ENCODE peak calls at places on chromosomes 3 and 15, in six cellular contexts. One of them, this sample, is unnamed.

GRCh38 chr15:96849501-96849900 is 519.0 kb downstream of the NR2F2 start:
- DNase-seq in HCT116: no peak
- DNase-seq in progenitor cell of endocrine pancreas: no peak
- DNase-seq in cardiac fibroblast: peak; percentile 86
- DNase-seq in brain microvascular endothelial cell: peak; percentile 92
- DNase-seq in heart right ventricle: no peak
- DNase-seq in this sample: no peak

GRCh38 chr15:42890161-42890913 is 30.2 kb downstream of the TTBK2 start:
- DNase-seq in cardiac fibroblast: peak; percentile 91
- DNase-seq in HCT116: no peak
- DNase-seq in brain microvascular endothelial cell: peak; percentile 73
- DNase-seq in progenitor cell of endocrine pancreas: no peak
- DNase-seq in heart right ventricle: no peak
- DNase-seq in this sample: no peak

GRCh38 chr3:72116226-72116625 is 331.3 kb upstream of the PROK2 start:
- DNase-seq in brain microvascular endothelial cell: no peak
- DNase-seq in HCT116: no peak
- DNase-seq in heart right ventricle: no peak
- DNase-seq in progenitor cell of endocrine pancreas: no peak
- DNase-seq in cardiac fibroblast: no peak
- DNase-seq in this sample: no peak

GRCh38 chr3:81530180-81530939 is 231.1 kb downstream of the GBE1 start:
- DNase-seq in cardiac fibroblast: no peak
- DNase-seq in brain microvascular endothelial cell: no peak
- DNase-seq in HCT116: no peak
- DNase-seq in heart right ventricle: no peak
- DNase-seq in progenitor cell of endocrine pancreas: no peak
- DNase-seq in this sample: no peak

GRCh38 chr3:73805435-73805834 is 180.7 kb upstream of the PDZRN3 start:
- DNase-seq in brain microvascular endothelial cell: no peak
- DNase-seq in HCT116: no peak
- DNase-seq in heart right ventricle: peak; percentile 26
- DNase-seq in progenitor cell of endocrine pancreas: no peak
- DNase-seq in cardiac fibroblast: peak; percentile 77
- DNase-seq in this sample: no peak

GRCh38 chr15:90915808-90916440 is 12.8 kb downstream of the MAN2A2 start:
- DNase-seq in brain microvascular endothelial cell: peak; percentile 76
- DNase-seq in HCT116: no peak
- DNase-seq in cardiac fibroblast: peak; percentile 6
- DNase-seq in heart right ventricle: peak; percentile 71
- DNase-seq in progenitor cell of endocrine pancreas: no peak
- DNase-seq in this sample: peak; percentile 98

GRCh38 chr15:36688310-36689102 is 109.1 kb downstream of the CDIN1 start:
- DNase-seq in heart right ventricle: no peak
- DNase-seq in HCT116: no peak
- DNase-seq in progenitor cell of endocrine pancreas: no peak
- DNase-seq in brain microvascular endothelial cell: peak; percentile 1
- DNase-seq in cardiac fibroblast: peak; percentile 51
- DNase-seq in this sample: no peak

GRCh38 chr15:58003810-58004209 is 61.7 kb downstream of the ALDH1A2 start:
- DNase-seq in brain microvascular endothelial cell: no peak
- DNase-seq in cardiac fibroblast: no peak
- DNase-seq in HCT116: no peak
- DNase-seq in progenitor cell of endocrine pancreas: no peak
- DNase-seq in heart right ventricle: no peak
- DNase-seq in this sample: no peak

GRCh38 chr3:134239538-134239937 is 11.1 kb downstream of the RYK start:
- DNase-seq in brain microvascular endothelial cell: no peak
- DNase-seq in progenitor cell of endocrine pancreas: no peak
- DNase-seq in heart right ventricle: no peak
- DNase-seq in cardiac fibroblast: peak; percentile 57
- DNase-seq in HCT116: no peak
- DNase-seq in this sample: no peak

GRCh38 chr15:98804057-98804380 is 155.7 kb downstream of the IGF1R start:
- DNase-seq in HCT116: no peak
- DNase-seq in brain microvascular endothelial cell: no peak
- DNase-seq in cardiac fibroblast: peak; percentile 18
- DNase-seq in progenitor cell of endocrine pancreas: no peak
- DNase-seq in heart right ventricle: no peak
- DNase-seq in this sample: no peak
- TF ChIP-seq CTCF in HCT116: no peak
- TF ChIP-seq CTCF in brain microvascular endothelial cell: peak; percentile 39
- TF ChIP-seq CTCF in cardiac fibroblast: peak; percentile 26
- TF ChIP-seq CTCF in progenitor cell of endocrine pancreas: peak; percentile 23
- TF ChIP-seq CTCF in heart right ventricle: no peak
- TF ChIP-seq CTCF in this sample: no peak

DNA sequence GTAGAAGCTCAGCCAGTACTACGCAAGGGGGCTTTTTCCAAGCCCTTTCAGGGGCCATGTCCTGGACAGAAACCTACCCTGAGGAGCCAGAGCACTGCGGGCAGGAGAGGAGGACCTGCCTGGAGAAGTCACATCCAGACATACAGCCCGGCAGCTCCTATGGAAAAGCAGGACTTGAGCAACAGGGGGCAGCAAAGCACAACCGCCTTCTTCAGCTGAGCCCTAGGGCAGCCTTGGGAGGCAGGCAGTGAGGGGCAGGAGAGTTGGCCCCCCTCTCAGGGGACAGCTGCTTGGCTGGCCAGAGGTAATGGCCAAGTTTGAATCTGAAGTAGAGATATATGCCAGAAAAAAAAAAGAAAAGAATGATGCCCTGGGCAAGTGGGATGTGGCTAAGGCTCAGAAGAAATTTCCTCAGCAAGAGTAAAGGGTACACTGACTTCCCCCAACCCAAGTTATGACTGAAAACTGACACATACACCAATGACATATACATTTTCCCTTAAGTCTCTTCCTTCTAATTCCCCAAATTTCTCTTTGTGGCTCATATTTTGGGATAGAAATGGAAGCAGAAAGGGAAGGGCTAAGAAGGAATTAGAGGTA is 56.9 kb downstream of the CYP19A1 start:
- DNase-seq in heart right ventricle: peak; percentile 63
- DNase-seq in cardiac fibroblast: peak; percentile 80
- DNase-seq in brain microvascular endothelial cell: peak; percentile 47
- DNase-seq in HCT116: peak; percentile 22
- DNase-seq in progenitor cell of endocrine pancreas: peak; percentile 25
- DNase-seq in this sample: no peak
- TF ChIP-seq CTCF in heart right ventricle: peak; percentile 83
- TF ChIP-seq CTCF in cardiac fibroblast: peak; percentile 89
- TF ChIP-seq CTCF in brain microvascular endothelial cell: peak; percentile 91
- TF ChIP-seq CTCF in HCT116: peak; percentile 78
- TF ChIP-seq CTCF in progenitor cell of endocrine pancreas: peak; percentile 67
- TF ChIP-seq CTCF in this sample: peak; percentile 75

GRCh38 chr15:73786518-73786917 is 33.4 kb upstream of the INSYN1 start:
- DNase-seq in progenitor cell of endocrine pancreas: no peak
- DNase-seq in HCT116: no peak
- DNase-seq in heart right ventricle: peak; percentile 42
- DNase-seq in cardiac fibroblast: no peak
- DNase-seq in brain microvascular endothelial cell: no peak
- DNase-seq in this sample: no peak

GRCh38 chr15:73782339-73782979 is 29.3 kb upstream of the INSYN1 start:
- DNase-seq in brain microvascular endothelial cell: no peak
- DNase-seq in cardiac fibroblast: no peak
- DNase-seq in progenitor cell of endocrine pancreas: no peak
- DNase-seq in HCT116: no peak
- DNase-seq in heart right ventricle: no peak
- DNase-seq in this sample: no peak

GRCh38 chr15:73777741-73778140 is 24.6 kb upstream of the INSYN1 start:
- DNase-seq in progenitor cell of endocrine pancreas: no peak
- DNase-seq in HCT116: no peak
- DNase-seq in heart right ventricle: no peak
- DNase-seq in brain microvascular endothelial cell: no peak
- DNase-seq in cardiac fibroblast: no peak
- DNase-seq in this sample: no peak

GRCh38 chr15:73784299-73784698 is 31.1 kb upstream of the INSYN1 start:
- DNase-seq in progenitor cell of endocrine pancreas: no peak
- DNase-seq in cardiac fibroblast: no peak
- DNase-seq in heart right ventricle: no peak
- DNase-seq in brain microvascular endothelial cell: no peak
- DNase-seq in HCT116: no peak
- DNase-seq in this sample: no peak

DNA sequence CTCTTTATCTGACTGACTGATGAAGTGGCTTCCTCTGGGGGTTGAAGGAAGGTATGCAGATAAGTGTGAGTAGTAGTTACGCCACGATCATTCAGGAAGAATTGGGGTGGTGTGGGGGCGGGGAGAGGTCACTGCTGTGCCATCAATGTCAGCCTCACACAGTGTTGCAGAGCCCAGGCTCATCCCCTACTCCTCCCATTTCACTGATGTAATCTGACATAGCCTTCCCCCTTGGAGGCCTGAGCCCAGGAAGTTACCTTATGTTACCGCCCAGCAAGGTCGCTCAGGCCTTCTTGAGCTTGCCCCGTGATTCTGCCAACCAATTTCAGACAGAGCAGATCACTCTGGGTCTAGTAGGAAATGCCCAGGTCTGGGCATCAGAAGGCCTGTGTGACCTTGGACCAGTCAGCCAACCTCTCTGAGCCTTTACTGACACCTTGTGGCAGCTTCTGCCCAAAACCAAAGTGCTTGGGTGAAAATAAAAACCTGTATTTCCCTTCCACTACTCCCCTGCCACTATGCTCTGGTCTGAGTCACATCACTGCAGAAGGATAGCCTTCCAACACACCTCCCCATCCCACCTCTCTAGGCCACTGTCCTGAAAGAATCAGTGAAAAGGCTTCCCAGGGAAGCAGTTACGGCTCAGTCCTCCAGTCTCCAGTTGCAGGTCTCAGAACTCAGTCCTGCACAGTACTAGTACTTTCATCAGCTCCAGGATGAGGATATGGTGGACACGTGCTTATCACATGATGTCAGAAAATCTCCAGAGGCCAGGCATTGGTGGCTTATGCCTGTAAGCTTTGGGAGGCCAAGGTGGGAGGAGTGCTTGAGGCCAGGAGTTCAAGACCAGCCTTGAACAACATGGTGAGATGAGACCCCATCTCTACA is 28.1 kb upstream of the INSYN1 start:
- DNase-seq in progenitor cell of endocrine pancreas: no peak
- DNase-seq in cardiac fibroblast: peak; percentile 62
- DNase-seq in brain microvascular endothelial cell: peak; percentile 32
- DNase-seq in HCT116: no peak
- DNase-seq in heart right ventricle: no peak
- DNase-seq in this sample: no peak
- TF ChIP-seq CTCF in progenitor cell of endocrine pancreas: no peak
- TF ChIP-seq CTCF in cardiac fibroblast: peak; percentile 51
- TF ChIP-seq CTCF in brain microvascular endothelial cell: peak; percentile 65
- TF ChIP-seq CTCF in HCT116: peak; percentile 43
- TF ChIP-seq CTCF in heart right ventricle: peak; percentile 20
- TF ChIP-seq CTCF in this sample: no peak

GRCh38 chr3:140377644-140378043 is 300.2 kb upstream of the TRIM42 start:
- DNase-seq in heart right ventricle: no peak
- DNase-seq in cardiac fibroblast: peak; percentile 5
- DNase-seq in brain microvascular endothelial cell: no peak
- DNase-seq in HCT116: no peak
- DNase-seq in progenitor cell of endocrine pancreas: no peak
- DNase-seq in this sample: no peak
- TF ChIP-seq CTCF in heart right ventricle: no peak
- TF ChIP-seq CTCF in cardiac fibroblast: no peak
- TF ChIP-seq CTCF in brain microvascular endothelial cell: no peak
- TF ChIP-seq CTCF in HCT116: no peak
- TF ChIP-seq CTCF in progenitor cell of endocrine pancreas: no peak
- TF ChIP-seq CTCF in this sample: no peak

DNA sequence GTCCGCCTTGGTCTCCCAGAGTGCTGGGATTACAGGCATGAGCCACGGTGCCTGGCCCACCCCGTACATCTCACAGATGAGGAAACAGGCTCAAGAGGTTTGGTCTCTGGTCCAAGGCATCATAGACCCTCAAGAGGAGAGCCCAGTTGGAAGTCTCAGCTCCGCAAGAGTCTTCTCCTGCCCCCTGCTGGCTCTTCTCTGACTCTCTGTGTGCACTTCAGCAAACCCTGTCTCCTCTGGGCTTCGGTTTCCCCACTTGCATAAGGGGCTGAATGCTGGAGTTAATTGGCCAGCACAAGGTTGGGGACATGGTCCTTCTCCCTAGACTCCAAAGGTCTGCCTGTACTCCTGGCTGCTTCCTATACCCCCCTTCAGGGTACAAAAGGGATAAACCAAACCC is 3.9 kb downstream of the MST1R start:
- DNase-seq in HCT116: no peak
- DNase-seq in heart right ventricle: no peak
- DNase-seq in cardiac fibroblast: peak; percentile 33
- DNase-seq in brain microvascular endothelial cell: no peak
- DNase-seq in progenitor cell of endocrine pancreas: no peak
- DNase-seq in this sample: no peak
- TF ChIP-seq CTCF in HCT116: peak; percentile 46
- TF ChIP-seq CTCF in heart right ventricle: peak; percentile 40
- TF ChIP-seq CTCF in cardiac fibroblast: peak; percentile 29
- TF ChIP-seq CTCF in brain microvascular endothelial cell: peak; percentile 48
- TF ChIP-seq CTCF in progenitor cell of endocrine pancreas: peak; percentile 26
- TF ChIP-seq CTCF in this sample: no peak

DNA sequence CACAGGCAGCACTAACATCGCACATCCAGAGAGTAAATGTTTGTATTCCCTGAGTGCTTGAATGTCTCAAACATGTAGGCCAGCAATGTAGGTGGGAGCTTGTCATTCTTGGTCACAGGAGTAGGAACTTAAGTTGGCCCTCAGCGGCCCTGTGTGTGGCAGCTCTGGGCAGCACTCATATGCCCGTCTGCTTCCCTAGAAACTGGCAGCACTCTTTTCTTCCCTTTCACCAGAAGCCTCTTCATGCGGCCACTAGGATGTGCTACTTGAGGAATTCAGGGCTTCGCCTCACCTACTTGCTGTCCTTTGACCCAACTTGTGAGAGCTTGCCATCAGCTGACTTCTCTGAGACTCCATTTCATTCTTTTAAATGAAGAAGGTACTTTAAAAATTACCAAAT is 69.5 kb downstream of the TIPARP start:
- DNase-seq in heart right ventricle: no peak
- DNase-seq in brain microvascular endothelial cell: no peak
- DNase-seq in HCT116: no peak
- DNase-seq in cardiac fibroblast: no peak
- DNase-seq in progenitor cell of endocrine pancreas: no peak
- DNase-seq in this sample: no peak
- TF ChIP-seq CTCF in heart right ventricle: no peak
- TF ChIP-seq CTCF in brain microvascular endothelial cell: peak; percentile 7
- TF ChIP-seq CTCF in HCT116: no peak
- TF ChIP-seq CTCF in cardiac fibroblast: no peak
- TF ChIP-seq CTCF in progenitor cell of endocrine pancreas: no peak
- TF ChIP-seq CTCF in this sample: no peak

This sample was measured in CD14-positive monocyte.